ENCODE peak calls at places on chromosomes 6 and 20, in seven cellular contexts. N is activated B cell treated with CpG ODN at 0.5 μM for 24 hours; U is stimulated activated naive B cell treated with anti-CD40 and anti-IgM and Interleukin-4, amounts not matched to agents 10 μg/mL and 1 μg/mL and 100 μg/mL, for 72 hours; C is foreskin fibroblast; K is CD4-positive, alpha-beta T cell; E is iPS-NIHi11; R is HEK293T. J is an unnamed sample.

GRCh38 chr6:167791036-167791779 is 35.5 kb upstream of the AFDN start:
- DNase-seq in N (no peak), U (no peak), C (no peak), K (no peak), E (no peak), R (no peak), J (no peak)

GRCh38 chr6:72218125-72218524 is 331.8 kb downstream of the RIMS1 start:
- DNase-seq in N (no peak), U (no peak), C (peak), K (no peak), E (peak), R (peak), J (peak)

GRCh38 chr6:132797975-132798819 is at the start of gene SLC18B1:
- DNase-seq in N (peak), U (peak), C (peak), K (peak), E (peak), R (peak), J (no peak)

GRCh38 chr20:19540401-19540800 is 217.7 kb upstream of the RIN2 start:
- DNase-seq in N (no peak), U (peak), C (no peak), K (no peak), E (no peak), R (no peak), J (no peak)

GRCh38 chr6:71592641-71593040 is 293.7 kb upstream of the RIMS1 start:
- DNase-seq in N (no peak), U (no peak), C (no peak), K (no peak), E (no peak), R (no peak), J (no peak)

GRCh38 chr20:24942679-24943078 is 6.4 kb upstream of the CST7 start:
- DNase-seq in N (no peak), U (no peak), C (no peak), K (no peak), E (no peak), R (no peak), J (no peak)

GRCh38 chr6:20810732-20811111 is 276.5 kb downstream of the CDKAL1 start:
- DNase-seq in N (no peak), U (no peak), C (no peak), K (no peak), E (no peak), R (no peak), J (no peak)

GRCh38 chr6:2850480-2851150 is 9.0 kb upstream of the SERPINB1 start:
- DNase-seq in N (no peak), U (no peak), C (peak), K (no peak), E (no peak), R (no peak), J (no peak)

GRCh38 chr20:6232436-6232835 is 109.6 kb upstream of the FERMT1 start:
- DNase-seq in N (no peak), U (no peak), C (no peak), K (no peak), E (no peak), R (no peak), J (no peak)

GRCh38 chr20:23082846-23083552 is 3.1 kb downstream of the CD93 start:
- DNase-seq in N (no peak), U (no peak), C (no peak), K (no peak), E (peak), R (no peak), J (no peak)

GRCh38 chr6:41705996-41706835 is 29.2 kb downstream of the TFEB start:
- DNase-seq in N (peak), U (peak), C (peak), K (peak), E (peak), R (peak), J (peak)

GRCh38 chr6:9233686-9234085 is 798.3 kb upstream of the SLC35B3 start:
- DNase-seq in N (no peak), U (no peak), C (peak), K (no peak), E (no peak), R (no peak), J (no peak)

GRCh38 chr20:16415079-16415478 is 158.2 kb downstream of the KIF16B start:
- DNase-seq in N (no peak), U (no peak), C (peak), K (no peak), E (no peak), R (no peak), J (no peak)

J was measured in HAP-1.